ENCODE peak calls at places on chromosomes 3 and 15, in nine cellular contexts. J is stomach, P is neuronal stem cell, U is aorta, M is AG04450, B is fibroblast of lung, L is spleen, Y is breast epithelium, V is WERI-Rb-1. F is an unnamed sample.
A peak's percentile ranks its signal among the peaks of the same experiment; 100 is the strongest.

GRCh38 chr3:44318929-44319328 is 19.6 kb upstream of the TCAIM start:
- DNase-seq in J (no peak), P (no peak), U (no peak), M (no peak), B (no peak), L (no peak), Y (no peak), V (peak; percentile 77), F (no peak)

GRCh38 chr3:103059481-103059880 is 624.7 kb downstream of the ZPLD1 start:
- DNase-seq in J (no peak), P (no peak), U (no peak), M (no peak), B (no peak), L (no peak), Y (no peak), V (no peak), F (no peak)

GRCh38 chr3:125200731-125201139 is 11.8 kb downstream of the SLC12A8 start:
- DNase-seq in J (no peak), P (no peak), U (no peak), M (no peak), B (no peak), L (no peak), Y (no peak), V (no peak), F (no peak)

GRCh38 chr15:33048255-33048654 is 146.3 kb downstream of the FMN1 start:
- DNase-seq in J (no peak), P (peak; percentile 36), U (no peak), M (no peak), B (no peak), L (no peak), Y (no peak), V (no peak), F (no peak)

GRCh38 chr3:152785051-152785450 is 49.9 kb upstream of the P2RY1 start:
- DNase-seq in J (no peak), P (no peak), U (no peak), M (no peak), B (no peak), L (no peak), Y (no peak), V (no peak), F (no peak)

GRCh38 chr3:107684431-107684925 is 161.7 kb downstream of the BBX start:
- DNase-seq in J (no peak), P (no peak), U (no peak), M (no peak), B (no peak), L (no peak), Y (no peak), V (no peak), F (no peak)

GRCh38 chr3:197186887-197187588 is 111.4 kb downstream of the DLG1 start:
- DNase-seq in J (no peak), P (peak; percentile 53), U (no peak), M (peak; percentile 16), B (peak; percentile 79), L (no peak), Y (no peak), V (no peak), F (peak; percentile 14)

GRCh38 chr15:58393196-58393790 is 38.5 kb upstream of the LIPC start:
- DNase-seq in J (no peak), P (no peak), U (no peak), M (no peak), B (no peak), L (no peak), Y (no peak), V (no peak), F (peak; percentile 17)

GRCh38 chr3:126341755-126342150 is 15.5 kb downstream of the KLF15 start:
- DNase-seq in J (no peak), P (no peak), U (peak; percentile 15), M (no peak), B (no peak), L (peak; percentile 49), Y (peak; percentile 12), V (no peak), F (peak; percentile 69)

GRCh38 chr3:8386221-8386620 is 115.4 kb upstream of the LMCD1 start:
- DNase-seq in J (no peak), P (no peak), U (no peak), M (peak; percentile 7), B (peak; percentile 16), L (no peak), Y (no peak), V (no peak), F (no peak)

GRCh38 chr3:160538906-160539305 is 26.5 kb downstream of the KPNA4 start:
- DNase-seq in J (no peak), P (no peak), U (no peak), M (no peak), B (no peak), L (no peak), Y (no peak), V (no peak), F (no peak)

GRCh38 chr3:122003596-122003995 is 18.5 kb downstream of the ILDR1 start:
- DNase-seq in J (no peak), P (no peak), U (no peak), M (no peak), B (no peak), L (no peak), Y (no peak), V (no peak), F (no peak)
- H3K4me3 ChIP-seq in J (no peak overlapping the region), P (no peak overlapping the region), U (no peak overlapping the region), M (no peak overlapping the region), B (no peak overlapping the region), L (no peak overlapping the region), Y (no peak overlapping the region), V (no peak overlapping the region), F (no peak overlapping the region)

GRCh38 chr15:57146394-57147140 is 228.1 kb downstream of the TCF12 start:
- DNase-seq in J (no peak), P (no peak), U (no peak), M (no peak), B (peak; percentile 86), L (no peak), Y (no peak), V (no peak), F (peak; percentile 34)
- H3K4me3 ChIP-seq in J (no peak overlapping the region), P (no peak overlapping the region), U (peak overlapping the region; percentile 72), M (peak overlapping the region; percentile 26), B (peak overlapping the region; percentile 49), L (no peak overlapping the region), Y (peak overlapping the region; percentile 6), V (no peak overlapping the region), F (peak overlapping the region; percentile 63)

DNA sequence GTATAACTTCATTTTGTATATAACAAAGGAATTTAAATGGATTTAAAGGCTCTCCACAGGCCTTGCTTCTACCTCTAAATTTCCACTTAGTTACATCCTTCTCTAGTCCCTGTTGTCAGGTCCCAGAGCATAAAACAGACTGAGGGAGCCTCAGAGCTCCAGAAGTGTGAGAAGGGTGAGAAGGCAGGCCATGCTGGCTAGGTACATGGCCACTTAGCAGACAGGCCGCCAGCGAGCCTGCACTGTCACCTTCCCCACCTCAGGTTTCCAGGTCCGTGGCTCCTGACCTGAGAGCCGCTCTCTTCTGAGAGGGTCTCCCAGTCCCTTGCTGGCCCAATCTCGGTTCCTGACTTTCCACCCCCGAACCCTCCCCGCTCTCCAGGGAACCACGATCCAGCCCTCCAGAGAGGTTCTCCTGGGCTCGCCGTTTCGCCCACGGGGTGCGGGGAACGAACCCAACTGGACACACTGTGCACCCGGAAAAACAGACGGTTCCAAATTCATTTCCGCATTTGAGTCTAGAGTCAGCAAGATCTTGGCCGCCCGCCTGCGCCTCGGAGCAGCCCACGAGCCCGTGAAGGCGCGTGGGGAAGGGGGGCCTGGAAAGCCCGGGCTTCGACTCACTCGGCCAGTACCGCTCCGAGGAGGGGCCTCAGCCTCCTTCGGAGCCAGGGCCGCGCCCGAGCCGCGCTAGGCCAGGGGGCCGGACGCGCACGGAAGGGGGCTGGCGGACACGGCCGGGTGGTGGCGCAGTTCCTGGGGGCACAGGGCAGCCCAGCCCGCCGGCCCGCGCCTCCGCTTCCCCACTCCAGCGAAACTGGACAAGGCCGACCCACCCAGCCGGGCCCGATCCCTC is 16.7 kb upstream of the SOX2 start:
- DNase-seq in J (peak; percentile 47), P (no peak), U (peak; percentile 58), M (no peak), B (no peak), L (peak; percentile 71), Y (peak; percentile 72), V (no peak), F (no peak)
- H3K4me3 ChIP-seq in J (peak overlapping the region; percentile 52), P (no peak overlapping the region), U (no peak overlapping the region), M (peak overlapping the region; percentile 39), B (peak overlapping the region; percentile 46), L (peak overlapping the region; percentile 5), Y (peak overlapping the region; percentile 39), V (no peak overlapping the region), F (peak overlapping the region; percentile 67)

DNA sequence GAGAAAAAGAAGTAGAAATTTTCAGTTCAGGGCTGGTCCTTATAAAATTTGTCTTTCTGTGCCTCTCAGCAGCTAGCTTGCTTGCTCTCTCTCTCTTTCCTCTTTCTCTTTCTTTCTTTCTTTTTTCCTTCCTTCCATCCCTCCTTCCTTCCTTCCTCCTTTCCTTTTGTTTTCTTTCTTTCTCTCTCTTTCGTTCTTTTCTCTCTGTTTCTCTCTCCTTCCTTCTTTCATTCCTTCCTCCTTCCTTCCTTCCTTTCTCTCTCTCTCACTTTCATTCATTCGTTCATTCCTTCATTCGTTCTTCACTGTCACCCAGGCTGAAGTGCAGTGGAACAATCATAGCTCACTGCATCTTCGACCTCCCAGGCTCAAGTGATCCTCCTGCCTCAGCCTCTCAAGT is 69.3 kb upstream of the CPOX start:
- DNase-seq in J (no peak), P (no peak), U (no peak), M (no peak), B (no peak), L (no peak), Y (no peak), V (no peak), F (no peak)
- H3K4me3 ChIP-seq in J (no peak overlapping the region), P (no peak overlapping the region), U (no peak overlapping the region), M (no peak overlapping the region), B (no peak overlapping the region), L (no peak overlapping the region), Y (no peak overlapping the region), V (no peak overlapping the region), F (no peak overlapping the region)